ENCODE peak calls at places on chromosomes 7 and 10, in nine cellular contexts. One of them, this sample, is unnamed.

GRCh38 chr7:38858281-38858884 is 50.6 kb downstream of the VPS41 start:
- DNase-seq in thoracic aorta: no peak
- DNase-seq in heart right ventricle: no peak
- DNase-seq in A673: no peak
- DNase-seq in uterus: no peak
- DNase-seq in AG04450: peak; percentile 33
- DNase-seq in A549: no peak
- DNase-seq in IMR-90: peak; percentile 81
- DNase-seq in fibroblast of lung: peak; percentile 51
- DNase-seq in this sample: peak; percentile 26

GRCh38 chr10:130341325-130341724 is 205.1 kb downstream of the GLRX3 start:
- DNase-seq in A549: no peak
- DNase-seq in fibroblast of lung: no peak
- DNase-seq in thoracic aorta: no peak
- DNase-seq in A673: peak; percentile 46
- DNase-seq in uterus: no peak
- DNase-seq in IMR-90: no peak
- DNase-seq in AG04450: no peak
- DNase-seq in heart right ventricle: no peak
- DNase-seq in this sample: no peak

GRCh38 chr10:35913628-35914027 is 271.5 kb upstream of the FZD8 start:
- DNase-seq in A673: no peak
- DNase-seq in fibroblast of lung: peak; percentile 78
- DNase-seq in IMR-90: peak; percentile 81
- DNase-seq in thoracic aorta: no peak
- DNase-seq in heart right ventricle: no peak
- DNase-seq in AG04450: no peak
- DNase-seq in A549: no peak
- DNase-seq in uterus: no peak
- DNase-seq in this sample: peak; percentile 69

GRCh38 chr7:964401-965231 is 10.1 kb upstream of the ADAP1 start:
- DNase-seq in thoracic aorta: no peak
- DNase-seq in AG04450: no peak
- DNase-seq in IMR-90: peak; percentile 25
- DNase-seq in fibroblast of lung: peak; percentile 50
- DNase-seq in uterus: peak; percentile 77
- DNase-seq in A673: peak; percentile 87
- DNase-seq in A549: no peak
- DNase-seq in heart right ventricle: peak; percentile 66
- DNase-seq in this sample: no peak

GRCh38 chr7:67738958-67739357 is 742.3 kb downstream of the TYW1 start:
- DNase-seq in IMR-90: no peak
- DNase-seq in uterus: peak; percentile 22
- DNase-seq in A549: no peak
- DNase-seq in heart right ventricle: peak; percentile 26
- DNase-seq in A673: peak; percentile 83
- DNase-seq in thoracic aorta: no peak
- DNase-seq in AG04450: no peak
- DNase-seq in fibroblast of lung: peak; percentile 9
- DNase-seq in this sample: peak; percentile 20

GRCh38 chr10:21534611-21535493 is 820 bp downstream of the MLLT10 start:
- DNase-seq in heart right ventricle: peak; percentile 54
- DNase-seq in thoracic aorta: no peak
- DNase-seq in uterus: peak; percentile 58
- DNase-seq in A549: peak; percentile 31
- DNase-seq in IMR-90: peak; percentile 45
- DNase-seq in fibroblast of lung: peak; percentile 56
- DNase-seq in AG04450: no peak
- DNase-seq in A673: peak; percentile 75
- DNase-seq in this sample: no peak

GRCh38 chr10:13913890-13914289 is 327.1 kb downstream of the PRPF18 start:
- DNase-seq in heart right ventricle: no peak
- DNase-seq in fibroblast of lung: no peak
- DNase-seq in thoracic aorta: no peak
- DNase-seq in A673: no peak
- DNase-seq in uterus: no peak
- DNase-seq in A549: no peak
- DNase-seq in IMR-90: no peak
- DNase-seq in AG04450: no peak
- DNase-seq in this sample: no peak

GRCh38 chr7:158804335-158804734 is 25.0 kb downstream of the ESYT2 start:
- DNase-seq in A549: no peak
- DNase-seq in heart right ventricle: no peak
- DNase-seq in thoracic aorta: no peak
- DNase-seq in fibroblast of lung: no peak
- DNase-seq in A673: no peak
- DNase-seq in uterus: no peak
- DNase-seq in AG04450: no peak
- DNase-seq in IMR-90: no peak
- DNase-seq in this sample: no peak

GRCh38 chr7:81273601-81274397 is 354.9 kb upstream of the SEMA3C start:
- DNase-seq in fibroblast of lung: no peak
- DNase-seq in thoracic aorta: no peak
- DNase-seq in AG04450: no peak
- DNase-seq in A673: no peak
- DNase-seq in A549: no peak
- DNase-seq in IMR-90: no peak
- DNase-seq in heart right ventricle: no peak
- DNase-seq in uterus: no peak
- DNase-seq in this sample: no peak

GRCh38 chr10:68327889-68328786 is 3.7 kb upstream of the HNRNPH3 start:
- DNase-seq in A673: peak; percentile 84
- DNase-seq in A549: peak; percentile 73
- DNase-seq in AG04450: no peak
- DNase-seq in heart right ventricle: peak; percentile 16
- DNase-seq in fibroblast of lung: peak; percentile 68
- DNase-seq in IMR-90: peak; percentile 60
- DNase-seq in uterus: peak; percentile 35
- DNase-seq in thoracic aorta: no peak
- DNase-seq in this sample: peak; percentile 46

GRCh38 chr10:98432330-98432729 is 14.4 kb downstream of the HPS1 start:
- DNase-seq in A673: no peak
- DNase-seq in AG04450: no peak
- DNase-seq in A549: no peak
- DNase-seq in IMR-90: no peak
- DNase-seq in uterus: no peak
- DNase-seq in fibroblast of lung: no peak
- DNase-seq in thoracic aorta: no peak
- DNase-seq in heart right ventricle: no peak
- DNase-seq in this sample: no peak

GRCh38 chr10:11516419-11516721 is 95.1 kb downstream of the USP6NL start:
- DNase-seq in fibroblast of lung: no peak
- DNase-seq in A549: no peak
- DNase-seq in AG04450: no peak
- DNase-seq in uterus: no peak
- DNase-seq in heart right ventricle: no peak
- DNase-seq in A673: no peak
- DNase-seq in thoracic aorta: no peak
- DNase-seq in IMR-90: no peak
- DNase-seq in this sample: no peak

GRCh38 chr7:77415822-77416620 is at the start of gene GSAP:
- DNase-seq in fibroblast of lung: peak; percentile 36
- DNase-seq in heart right ventricle: peak; percentile 67
- DNase-seq in A549: peak; percentile 65
- DNase-seq in IMR-90: no peak
- DNase-seq in uterus: peak; percentile 45
- DNase-seq in thoracic aorta: no peak
- DNase-seq in AG04450: no peak
- DNase-seq in A673: no peak
- DNase-seq in this sample: peak; percentile 68

DNA sequence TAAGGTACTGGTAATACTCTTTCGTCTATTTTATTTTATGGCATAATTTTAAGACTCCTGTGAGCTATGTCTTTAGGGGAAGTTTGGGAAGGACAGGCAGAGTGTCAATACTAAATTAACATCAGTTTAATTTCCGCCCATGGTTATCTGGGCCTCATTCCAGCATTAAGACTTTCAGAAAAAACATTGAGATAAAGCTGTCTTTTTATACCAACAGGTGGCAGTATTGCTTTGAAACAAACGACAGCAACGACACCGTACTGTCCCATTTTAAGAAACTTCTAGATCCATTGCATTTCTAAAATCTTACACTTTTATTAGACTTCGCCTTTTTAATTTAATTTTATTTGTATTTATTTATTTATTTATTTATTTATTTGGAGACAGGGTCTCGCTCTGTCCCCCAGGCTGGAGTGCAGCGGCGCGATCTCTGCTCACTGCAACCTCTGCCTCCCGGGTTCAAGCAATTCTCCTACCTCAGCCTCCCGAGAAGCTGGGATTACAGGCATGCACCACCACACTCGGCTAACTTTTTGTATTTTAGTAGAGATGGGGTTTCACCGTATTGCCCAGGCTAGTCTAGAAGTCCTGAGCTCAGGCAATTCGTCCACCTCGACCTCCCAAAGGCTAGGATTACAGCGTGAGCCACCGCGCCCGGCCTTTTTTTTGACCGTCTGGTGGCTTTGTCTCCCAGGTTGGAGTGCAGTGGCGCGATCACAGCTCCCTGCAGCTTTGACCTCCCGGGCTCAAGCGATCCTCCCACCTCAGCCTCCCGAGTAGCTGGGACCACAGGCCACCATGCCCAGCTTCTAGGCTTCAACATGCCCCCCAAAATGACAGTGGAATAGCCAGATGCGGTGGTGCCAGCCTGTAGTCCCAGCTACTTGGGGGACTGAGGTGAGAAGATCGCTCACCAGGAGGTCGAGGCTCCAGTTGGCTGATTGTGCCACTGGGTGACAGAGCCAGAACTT is 78.7 kb upstream of the C1GALT1 start:
- DNase-seq in thoracic aorta: no peak
- DNase-seq in A549: peak; percentile 46
- DNase-seq in A673: peak; percentile 74
- DNase-seq in IMR-90: peak; percentile 74
- DNase-seq in uterus: no peak
- DNase-seq in heart right ventricle: peak; percentile 6
- DNase-seq in AG04450: peak; percentile 20
- DNase-seq in fibroblast of lung: peak; percentile 64
- DNase-seq in this sample: peak; percentile 59
- TF ChIP-seq CTCF in thoracic aorta: peak; percentile 63
- TF ChIP-seq CTCF in A549: peak; percentile 87
- TF ChIP-seq CTCF in A673: peak; percentile 67
- TF ChIP-seq CTCF in IMR-90: peak; percentile 74
- TF ChIP-seq CTCF in uterus: peak; percentile 54
- TF ChIP-seq CTCF in heart right ventricle: peak; percentile 77
- TF ChIP-seq CTCF in AG04450: peak; percentile 66
- TF ChIP-seq CTCF in fibroblast of lung: peak; percentile 60
- TF ChIP-seq CTCF in this sample: peak; percentile 65

DNA sequence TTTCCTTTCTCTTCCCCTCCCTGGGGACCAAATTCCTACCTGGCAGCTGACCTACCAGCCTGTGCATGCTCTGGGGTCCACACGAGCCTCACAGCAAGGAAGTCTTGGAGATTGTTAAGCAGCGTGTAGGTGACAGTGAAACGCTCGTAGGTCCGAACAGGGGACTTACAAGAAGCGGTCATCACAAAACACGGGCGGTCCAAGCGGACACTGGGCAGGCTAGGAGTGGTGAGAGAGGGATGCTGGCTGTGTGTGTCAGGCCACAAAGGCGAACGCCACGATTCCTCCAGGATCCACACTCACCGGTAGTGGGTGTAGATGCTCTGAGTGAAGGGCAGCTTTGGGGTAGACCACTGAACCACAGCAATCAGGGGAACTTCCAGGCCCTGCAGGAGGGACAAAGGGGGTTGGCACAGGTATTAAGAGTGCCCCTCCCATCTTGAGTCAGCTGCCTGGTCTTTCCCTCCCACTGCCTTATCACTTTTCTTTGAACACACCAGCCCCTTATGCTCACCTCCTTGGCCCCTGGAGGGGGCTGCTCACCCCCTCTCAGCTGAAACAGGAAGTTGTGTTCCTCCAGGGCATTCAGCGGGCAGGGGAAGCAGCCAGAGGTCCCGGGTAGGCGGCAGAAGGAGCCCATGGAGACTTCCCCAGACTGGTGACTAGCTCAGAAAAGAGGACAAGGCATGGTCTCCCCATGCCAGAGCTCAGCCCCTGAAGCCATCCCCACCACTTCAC is 2.0 kb downstream of the TRAPPC14 start:
- DNase-seq in thoracic aorta: no peak
- DNase-seq in A673: no peak
- DNase-seq in IMR-90: no peak
- DNase-seq in A549: no peak
- DNase-seq in fibroblast of lung: no peak
- DNase-seq in heart right ventricle: no peak
- DNase-seq in uterus: no peak
- DNase-seq in AG04450: no peak
- DNase-seq in this sample: no peak
- H3K27ac ChIP-seq in thoracic aorta: no peak overlapping the region
- H3K27ac ChIP-seq in A673: no peak overlapping the region
- H3K27ac ChIP-seq in IMR-90: no peak overlapping the region
- H3K27ac ChIP-seq in A549: peak overlapping the region; percentile 96
- H3K27ac ChIP-seq in fibroblast of lung: no peak overlapping the region
- H3K27ac ChIP-seq in heart right ventricle: peak overlapping the region; percentile 87
- H3K27ac ChIP-seq in uterus: no peak overlapping the region
- H3K27ac ChIP-seq in AG04450: no peak overlapping the region
- H3K27ac ChIP-seq in this sample: peak overlapping the region; percentile 93

GRCh38 chr10:104622175-104622574 is 18.9 kb upstream of the SORCS3 start:
- DNase-seq in A673: no peak
- DNase-seq in A549: no peak
- DNase-seq in fibroblast of lung: no peak
- DNase-seq in IMR-90: no peak
- DNase-seq in AG04450: no peak
- DNase-seq in thoracic aorta: no peak
- DNase-seq in uterus: no peak
- DNase-seq in heart right ventricle: no peak
- DNase-seq in this sample: no peak

GRCh38 chr10:104617831-104618230 is 23.3 kb upstream of the SORCS3 start:
- DNase-seq in uterus: no peak
- DNase-seq in A549: no peak
- DNase-seq in heart right ventricle: no peak
- DNase-seq in thoracic aorta: no peak
- DNase-seq in A673: no peak
- DNase-seq in IMR-90: no peak
- DNase-seq in fibroblast of lung: no peak
- DNase-seq in AG04450: no peak
- DNase-seq in this sample: no peak

GRCh38 chr10:104622598-104623209 is 18.4 kb upstream of the SORCS3 start:
- DNase-seq in uterus: no peak
- DNase-seq in heart right ventricle: no peak
- DNase-seq in A549: peak; percentile 46
- DNase-seq in thoracic aorta: no peak
- DNase-seq in A673: no peak
- DNase-seq in fibroblast of lung: no peak
- DNase-seq in AG04450: no peak
- DNase-seq in IMR-90: no peak
- DNase-seq in this sample: peak; percentile 78
- TF ChIP-seq CTCF in uterus: no peak
- TF ChIP-seq CTCF in heart right ventricle: peak; percentile 34
- TF ChIP-seq CTCF in A549: peak; percentile 43
- TF ChIP-seq CTCF in thoracic aorta: no peak
- TF ChIP-seq CTCF in A673: peak; percentile 41
- TF ChIP-seq CTCF in fibroblast of lung: peak; percentile 19
- TF ChIP-seq CTCF in AG04450: peak; percentile 47
- TF ChIP-seq CTCF in IMR-90: no peak
- TF ChIP-seq CTCF in this sample: peak; percentile 38

DNA sequence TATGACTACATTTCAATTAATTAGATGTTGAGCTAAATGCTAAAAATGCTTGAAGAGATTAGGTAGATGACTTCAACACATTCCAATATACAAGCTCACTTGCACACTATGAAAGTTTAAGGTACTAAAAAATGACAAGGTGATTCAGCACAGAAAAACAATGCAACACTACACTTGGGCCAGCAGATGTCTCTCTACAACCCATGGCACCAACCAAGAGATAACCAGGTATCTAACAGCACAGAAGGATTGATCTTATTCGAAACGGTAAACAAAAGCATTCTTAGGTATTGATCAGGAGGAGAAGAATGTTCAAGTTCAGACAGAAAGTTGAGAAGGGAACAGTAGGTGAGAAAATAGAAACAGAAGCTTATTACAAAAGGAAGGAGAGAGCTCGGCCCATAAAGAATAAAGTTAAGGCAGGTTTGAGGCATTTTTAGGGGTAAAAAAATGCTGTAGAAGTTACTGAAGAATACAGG is 248.2 kb upstream of the KLF14 start:
- DNase-seq in thoracic aorta: no peak
- DNase-seq in A673: peak; percentile 59
- DNase-seq in uterus: no peak
- DNase-seq in fibroblast of lung: peak; percentile 60
- DNase-seq in IMR-90: peak; percentile 59
- DNase-seq in heart right ventricle: no peak
- DNase-seq in A549: peak; percentile 43
- DNase-seq in AG04450: no peak
- DNase-seq in this sample: peak; percentile 38
- H3K27ac ChIP-seq in thoracic aorta: no peak overlapping the region
- H3K27ac ChIP-seq in A673: no peak overlapping the region
- H3K27ac ChIP-seq in uterus: peak overlapping the region; percentile 56
- H3K27ac ChIP-seq in fibroblast of lung: no peak overlapping the region
- H3K27ac ChIP-seq in IMR-90: no peak overlapping the region
- H3K27ac ChIP-seq in heart right ventricle: no peak overlapping the region
- H3K27ac ChIP-seq in A549: peak overlapping the region; percentile 45
- H3K27ac ChIP-seq in AG04450: no peak overlapping the region
- H3K27ac ChIP-seq in this sample: no peak overlapping the region

This sample was measured in RWPE1.